ENCODE peak calls at places on chromosomes 7 and 10, in four cellular contexts. B, V, S and U are unnamed samples.
A peak's percentile ranks its signal among the peaks of the same experiment; 100 is the strongest.

GRCh38 chr10:51063659-51064535 is 10.4 kb upstream of the PRKG1 start:
- DNase-seq in V (no peak), B (no peak), S (peak; percentile 78), U (no peak)

GRCh38 chr10:122849900-122850605 is 4.4 kb upstream of the CUZD1 start:
- DNase-seq in B (no peak), V (no peak), S (no peak), U (no peak)

GRCh38 chr7:151857412-151857811 is 19.5 kb downstream of the PRKAG2 start:
- DNase-seq in S (no peak), V (no peak), B (no peak), U (no peak)

GRCh38 chr7:17559388-17559787 is 260.9 kb downstream of the AHR start:
- DNase-seq in V (no peak), B (no peak), S (no peak), U (no peak)

GRCh38 chr7:118185163-118185860 is 1.3 kb downstream of the LSM8 start:
- DNase-seq in S (peak; percentile 48), V (no peak), B (no peak), U (no peak)

GRCh38 chr7:157359581-157359980 is 22.8 kb downstream of the DNAJB6 start:
- DNase-seq in S (no peak), V (no peak), B (no peak), U (no peak)

GRCh38 chr7:129501760-129502707 is at the start of gene SMKR1:
- DNase-seq in S (peak; percentile 75), B (peak; percentile 93), V (peak; percentile 91), U (peak; percentile 95)

GRCh38 chr7:26705567-26705966 is 158.8 kb downstream of the SKAP2 start:
- DNase-seq in B (no peak), V (no peak), S (peak; percentile 86), U (no peak)

GRCh38 chr10:88531383-88532092 is 51.6 kb downstream of the RNLS start:
- DNase-seq in V (no peak), S (no peak), B (no peak), U (no peak)

GRCh38 chr7:124171068-124171467 is 138.2 kb upstream of the TMEM229A start:
- DNase-seq in V (no peak), S (peak; percentile 14), B (no peak), U (no peak)

GRCh38 chr10:74922921-74923320 is 96.5 kb downstream of the KAT6B start:
- DNase-seq in V (no peak), B (no peak), S (no peak), U (no peak)

GRCh38 chr10:79129361-79129997 is 60.7 kb downstream of the ZMIZ1 start:
- DNase-seq in B (no peak), V (no peak), S (peak; percentile 59), U (no peak)

GRCh38 chr7:121330053-121330833 is 1.4 kb downstream of the WNT16 start:
- DNase-seq in B (no peak), V (no peak), S (no peak), U (no peak)

GRCh38 chr10:129839285-129840195 is 124.5 kb downstream of the EBF3 start:
- DNase-seq in B (no peak), S (no peak), V (no peak), U (no peak)

GRCh38 chr10:21720090-21720489 is 186.1 kb downstream of the MLLT10 start:
- DNase-seq in V (no peak), B (no peak), S (no peak), U (no peak)

GRCh38 chr7:37089972-37090371 is 358.7 kb downstream of the ELMO1 start:
- DNase-seq in V (no peak), B (no peak), S (no peak), U (no peak)

GRCh38 chr10:121306159-121306673 is 292.0 kb downstream of the FGFR2 start:
- DNase-seq in V (no peak), B (no peak), S (no peak), U (no peak)

GRCh38 chr10:8758029-8758428 is 703.5 kb downstream of the GATA3 start:
- DNase-seq in B (no peak), S (no peak), V (no peak), U (no peak)

GRCh38 chr10:77836299-77836820 is 90.2 kb downstream of the DLG5 start:
- DNase-seq in S (peak; percentile 11), V (peak; percentile 32), B (peak; percentile 84), U (peak; percentile 32)

GRCh38 chr7:35993663-35994622 is 159.1 kb upstream of the EEPD1 start:
- DNase-seq in V (no peak), S (peak; percentile 42), B (no peak), U (no peak)

GRCh38 chr7:135771961-135772638 is 23.5 kb upstream of the FAM180A start:
- DNase-seq in B (no peak), S (peak; percentile 76), V (no peak), U (no peak)

GRCh38 chr10:15433850-15434537 is 62.9 kb upstream of the FAM171A1 start:
- DNase-seq in B (peak; percentile 63), S (peak; percentile 75), V (peak; percentile 15), U (peak; percentile 40)

GRCh38 chr10:88131561-88132139 is 268.2 kb downstream of the PTEN start:
- DNase-seq in B (no peak), S (no peak), V (no peak), U (no peak)

GRCh38 chr10:75959209-75959608 is 527.8 kb downstream of the LRMDA start:
- DNase-seq in B (no peak), V (no peak), S (peak; percentile 58), U (no peak)

GRCh38 chr10:23157691-23158369 is 34.3 kb upstream of the PTF1A start:
- DNase-seq in S (peak; percentile 64), V (no peak), B (peak; percentile 24), U (no peak)

GRCh38 chr10:114002422-114002821 is 41.2 kb upstream of the ADRB1 start:
- DNase-seq in B (no peak), S (no peak), V (no peak), U (no peak)

GRCh38 chr7:39154815-39155214 is 177.1 kb downstream of the POU6F2 start:
- DNase-seq in B (no peak), S (no peak), V (no peak), U (no peak)

GRCh38 chr10:63083904-63084689 is 49.0 kb upstream of the NRBF2 start:
- DNase-seq in S (peak; percentile 94), B (peak; percentile 48), V (peak; percentile 7), U (peak; percentile 12)

GRCh38 chr10:121293121-121293520 is 305.1 kb downstream of the FGFR2 start:
- DNase-seq in S (peak; percentile 4), B (no peak), V (no peak), U (no peak)

GRCh38 chr10:114520453-114520852 is 116.2 kb upstream of the AFAP1L2 start:
- DNase-seq in B (no peak), V (no peak), S (peak; percentile 72), U (no peak)

GRCh38 chr7:11450246-11450645 is 381.8 kb downstream of the THSD7A start:
- DNase-seq in B (no peak), V (no peak), S (peak; percentile 52), U (no peak)

GRCh38 chr7:149731207-149731955 is 42.0 kb downstream of the ZNF467 start:
- DNase-seq in S (no peak), V (no peak), B (no peak), U (no peak)

GRCh38 chr7:50556247-50556976 is 8.8 kb downstream of the DDC start:
- DNase-seq in V (no peak), B (no peak), S (peak; percentile 69), U (no peak)